ENCODE peak calls at places on chromosomes 5 and 9, in ten cellular contexts. H is HFF-Myc, B is GDM1, Q is ovary, W is ACHN, P is tibial nerve, M is NCI-H345, I is body of pancreas, R is activated gamma-delta T cell, L is HEK293T. X is an unnamed sample.

GRCh38 chr5:78417026-78417425 is 56.6 kb downstream of the SCAMP1 start:
- DNase-seq in Q (no peak), W (no peak), P (no peak), I (no peak), H (no peak), B (no peak), L (no peak), M (no peak), R (no peak), X (no peak)

GRCh38 chr9:2231831-2232230 is 216.7 kb downstream of the SMARCA2 start:
- DNase-seq in Q (peak; percentile 81), B (no peak), M (no peak), H (no peak), I (peak; percentile 21), P (no peak), L (no peak), W (no peak), R (no peak), X (no peak)

GRCh38 chr9:19564396-19565061 is 155.7 kb downstream of the ACER2 start:
- DNase-seq in H (no peak), L (no peak), I (no peak), M (no peak), P (no peak), Q (no peak), W (no peak), R (no peak), B (no peak), X (no peak)

GRCh38 chr9:7009065-7009464 is 251.3 kb downstream of the KDM4C start:
- DNase-seq in I (no peak), L (no peak), P (no peak), W (no peak), H (no peak), R (no peak), B (no peak), M (no peak), Q (no peak), X (no peak)

GRCh38 chr9:81455417-81455816 is 233.9 kb downstream of the TLE1 start:
- DNase-seq in Q (no peak), B (no peak), L (no peak), W (no peak), R (no peak), P (no peak), H (no peak), M (no peak), I (no peak), X (no peak)

GRCh38 chr5:104793031-104793430 is 1230.4 kb upstream of the NUDT12 start:
- DNase-seq in P (no peak), B (no peak), M (no peak), L (no peak), Q (no peak), H (no peak), R (no peak), W (no peak), I (no peak), X (no peak)

GRCh38 chr9:118961857-118962256 is 407.4 kb downstream of the BRINP1 start:
- DNase-seq in I (no peak), B (no peak), H (no peak), L (no peak), P (no peak), W (peak; percentile 95), M (no peak), Q (no peak), R (no peak), X (peak; percentile 66)

GRCh38 chr9:97773723-97774122 is 76.6 kb upstream of the XPA start:
- DNase-seq in W (no peak), I (peak; percentile 13), M (no peak), Q (no peak), R (no peak), L (no peak), B (no peak), P (no peak), H (no peak), X (no peak)

GRCh38 chr5:109945097-109945678 is 255.5 kb downstream of the MAN2A1 start:
- DNase-seq in H (no peak), W (peak; percentile 14), I (no peak), B (no peak), Q (no peak), L (no peak), R (no peak), M (no peak), P (no peak), X (no peak)

GRCh38 chr5:132055808-132056609 is 4.4 kb upstream of the IL3 start:
- DNase-seq in M (no peak), H (no peak), L (no peak), R (peak; percentile 23), W (no peak), P (no peak), B (peak; percentile 51), I (peak; percentile 4), Q (no peak), X (no peak)

GRCh38 chr9:134644715-134645606 is 3.4 kb downstream of the COL5A1 start:
- DNase-seq in W (no peak), M (no peak), L (no peak), Q (peak; percentile 90), R (no peak), B (no peak), P (peak; percentile 78), H (peak; percentile 99), I (peak; percentile 50), X (peak; percentile 98)

GRCh38 chr5:13250450-13251291 is 693.8 kb downstream of the DNAH5 start:
- DNase-seq in I (no peak), M (no peak), B (no peak), R (no peak), H (no peak), L (peak; percentile 20), W (peak; percentile 35), Q (no peak), P (no peak), X (no peak)

GRCh38 chr5:146048994-146049703 is 56.2 kb downstream of the PLAC8L1 start:
- DNase-seq in W (peak; percentile 63), P (peak; percentile 22), L (peak; percentile 79), Q (no peak), I (peak; percentile 61), B (peak; percentile 25), M (peak; percentile 71), R (no peak), H (peak; percentile 63), X (peak; percentile 41)

GRCh38 chr9:92706218-92706940 is 36.4 kb upstream of the IPPK start:
- DNase-seq in L (peak; percentile 57), M (no peak), R (no peak), W (peak; percentile 44), I (peak; percentile 41), Q (no peak), H (no peak), B (peak; percentile 60), P (no peak), X (no peak)

GRCh38 chr5:16899171-16899570 is 36.9 kb downstream of the MYO10 start:
- DNase-seq in H (no peak), R (no peak), W (no peak), B (no peak), P (no peak), Q (no peak), L (no peak), M (no peak), I (no peak), X (no peak)

GRCh38 chr5:126015244-126016054 is 407.8 kb upstream of the GRAMD2B start:
- DNase-seq in P (no peak), M (no peak), L (peak; percentile 35), R (no peak), I (no peak), B (no peak), W (no peak), H (no peak), Q (no peak), X (no peak)

GRCh38 chr9:131727184-131727785 is 12.6 kb downstream of the RAPGEF1 start:
- DNase-seq in I (no peak), R (no peak), P (no peak), B (no peak), M (no peak), W (peak; percentile 67), L (no peak), Q (no peak), H (no peak), X (no peak)

GRCh38 chr9:101326501-101326900 is 58.3 kb downstream of the BAAT start:
- DNase-seq in H (no peak), Q (no peak), R (no peak), W (no peak), M (peak; percentile 83), B (no peak), P (no peak), L (no peak), I (peak; percentile 56), X (no peak)

GRCh38 chr5:140992878-140993277 is 26.6 kb downstream of the PCDHAC2 start:
- DNase-seq in B (no peak), M (no peak), R (no peak), L (no peak), W (no peak), H (no peak), I (no peak), Q (no peak), P (no peak), X (no peak)

GRCh38 chr5:39195198-39195826 is 24.1 kb downstream of the FYB1 start:
- DNase-seq in P (no peak), W (no peak), R (no peak), H (no peak), I (no peak), L (no peak), M (no peak), B (no peak), Q (no peak), X (no peak)

GRCh38 chr9:97591535-97591934 is 41.6 kb downstream of the TSTD2 start:
- DNase-seq in W (no peak), H (no peak), L (no peak), Q (no peak), P (no peak), R (no peak), B (no peak), M (no peak), I (no peak), X (no peak)

GRCh38 chr5:132363431-132364112 is 5.9 kb upstream of the SLC22A5 start:
- DNase-seq in Q (no peak), L (no peak), M (peak; percentile 9), W (peak; percentile 87), I (peak; percentile 35), R (no peak), H (peak; percentile 63), P (no peak), B (no peak), X (peak; percentile 62)

GRCh38 chr9:79390077-79390673 is 181.6 kb upstream of the TLE4 start:
- DNase-seq in M (no peak), Q (no peak), B (no peak), P (no peak), R (no peak), I (no peak), L (no peak), H (no peak), W (no peak), X (peak; percentile 73)

GRCh38 chr9:19946446-19947109 is 157.7 kb upstream of the SLC24A2 start:
- DNase-seq in R (no peak), M (peak; percentile 16), I (no peak), H (no peak), W (peak; percentile 46), Q (no peak), B (no peak), L (peak; percentile 42), P (no peak), X (no peak)

GRCh38 chr9:104836767-104837166 is 72.8 kb downstream of the NIPSNAP3B start:
- DNase-seq in R (no peak), H (no peak), B (no peak), L (no peak), M (no peak), W (no peak), Q (no peak), P (no peak), I (peak; percentile 81), X (no peak)

GRCh38 chr9:84371737-84372136 is 31.2 kb upstream of the SLC28A3 start:
- DNase-seq in B (no peak), P (no peak), H (peak; percentile 16), W (no peak), R (no peak), I (no peak), L (no peak), M (no peak), Q (no peak), X (peak; percentile 67)

GRCh38 chr5:16709691-16710420 is 93.1 kb upstream of the RETREG1 start:
- DNase-seq in R (no peak), I (no peak), H (no peak), W (no peak), Q (no peak), P (no peak), B (no peak), M (no peak), L (no peak), X (no peak)

GRCh38 chr5:43338856-43339255 is 25.6 kb upstream of the HMGCS1 start:
- DNase-seq in R (no peak), W (no peak), B (peak; percentile 42), M (no peak), Q (no peak), H (no peak), I (no peak), P (no peak), L (no peak), X (no peak)